ENCODE peak calls at places on chromosome 7, in nine cellular contexts. One of them, this sample, is unnamed.

GRCh38 chr7:142556745-142557144 is 192.5 kb upstream of the PRSS1 start:
- DNase-seq in left ventricle myocardium inferior: no peak
- DNase-seq in foreskin fibroblast: peak
- DNase-seq in non-pigmented ciliary epithelial cell: peak
- DNase-seq in NCI-H2171: no peak
- DNase-seq in naive thymus-derived CD8-positive, alpha-beta T cell: no peak
- DNase-seq in activated CD4-positive, alpha-beta T cell treated with anti-CD3 and anti-CD28 coated beads, Interleukin-2, amount 50 U/mL, for 24 hours: no peak
- DNase-seq in HTR-8/SVneo: peak
- DNase-seq in activated CD8-positive, alpha-beta memory T cell treated with anti-CD3 and anti-CD28 coated beads for 4 hours: no peak
- DNase-seq in this sample: no peak

GRCh38 chr7:113774182-113774807 is 144.5 kb downstream of the PPP1R3A start:
- DNase-seq in left ventricle myocardium inferior: no peak
- DNase-seq in foreskin fibroblast: no peak
- DNase-seq in non-pigmented ciliary epithelial cell: peak
- DNase-seq in NCI-H2171: peak
- DNase-seq in naive thymus-derived CD8-positive, alpha-beta T cell: no peak
- DNase-seq in activated CD4-positive, alpha-beta T cell treated with anti-CD3 and anti-CD28 coated beads, Interleukin-2, amount 50 U/mL, for 24 hours: no peak
- DNase-seq in HTR-8/SVneo: peak
- DNase-seq in activated CD8-positive, alpha-beta memory T cell treated with anti-CD3 and anti-CD28 coated beads for 4 hours: no peak
- DNase-seq in this sample: no peak

GRCh38 chr7:776992-777520 is 50.0 kb upstream of the PRKAR1B start:
- DNase-seq in left ventricle myocardium inferior: no peak
- DNase-seq in foreskin fibroblast: no peak
- DNase-seq in non-pigmented ciliary epithelial cell: no peak
- DNase-seq in NCI-H2171: no peak
- DNase-seq in naive thymus-derived CD8-positive, alpha-beta T cell: no peak
- DNase-seq in activated CD4-positive, alpha-beta T cell treated with anti-CD3 and anti-CD28 coated beads, Interleukin-2, amount 50 U/mL, for 24 hours: no peak
- DNase-seq in HTR-8/SVneo: no peak
- DNase-seq in activated CD8-positive, alpha-beta memory T cell treated with anti-CD3 and anti-CD28 coated beads for 4 hours: no peak
- DNase-seq in this sample: no peak

GRCh38 chr7:15225981-15226380 is 323.4 kb upstream of the DGKB start:
- DNase-seq in left ventricle myocardium inferior: no peak
- DNase-seq in foreskin fibroblast: no peak
- DNase-seq in non-pigmented ciliary epithelial cell: no peak
- DNase-seq in NCI-H2171: no peak
- DNase-seq in naive thymus-derived CD8-positive, alpha-beta T cell: no peak
- DNase-seq in activated CD4-positive, alpha-beta T cell treated with anti-CD3 and anti-CD28 coated beads, Interleukin-2, amount 50 U/mL, for 24 hours: no peak
- DNase-seq in HTR-8/SVneo: no peak
- DNase-seq in activated CD8-positive, alpha-beta memory T cell treated with anti-CD3 and anti-CD28 coated beads for 4 hours: no peak
- DNase-seq in this sample: no peak

GRCh38 chr7:100539436-100540006 is 518 bp downstream of the AGFG2 start:
- DNase-seq in left ventricle myocardium inferior: no peak
- DNase-seq in foreskin fibroblast: no peak
- DNase-seq in non-pigmented ciliary epithelial cell: no peak
- DNase-seq in NCI-H2171: no peak
- DNase-seq in naive thymus-derived CD8-positive, alpha-beta T cell: no peak
- DNase-seq in activated CD4-positive, alpha-beta T cell treated with anti-CD3 and anti-CD28 coated beads, Interleukin-2, amount 50 U/mL, for 24 hours: no peak
- DNase-seq in HTR-8/SVneo: no peak
- DNase-seq in activated CD8-positive, alpha-beta memory T cell treated with anti-CD3 and anti-CD28 coated beads for 4 hours: no peak
- DNase-seq in this sample: no peak

GRCh38 chr7:135447783-135448182 is 62.1 kb downstream of the CNOT4 start:
- DNase-seq in left ventricle myocardium inferior: no peak
- DNase-seq in foreskin fibroblast: no peak
- DNase-seq in non-pigmented ciliary epithelial cell: no peak
- DNase-seq in NCI-H2171: no peak
- DNase-seq in naive thymus-derived CD8-positive, alpha-beta T cell: no peak
- DNase-seq in activated CD4-positive, alpha-beta T cell treated with anti-CD3 and anti-CD28 coated beads, Interleukin-2, amount 50 U/mL, for 24 hours: no peak
- DNase-seq in HTR-8/SVneo: no peak
- DNase-seq in activated CD8-positive, alpha-beta memory T cell treated with anti-CD3 and anti-CD28 coated beads for 4 hours: no peak
- DNase-seq in this sample: no peak

GRCh38 chr7:14748461-14748860 is 154.1 kb downstream of the DGKB start:
- DNase-seq in left ventricle myocardium inferior: no peak
- DNase-seq in foreskin fibroblast: peak
- DNase-seq in non-pigmented ciliary epithelial cell: peak
- DNase-seq in NCI-H2171: no peak
- DNase-seq in naive thymus-derived CD8-positive, alpha-beta T cell: no peak
- DNase-seq in activated CD4-positive, alpha-beta T cell treated with anti-CD3 and anti-CD28 coated beads, Interleukin-2, amount 50 U/mL, for 24 hours: no peak
- DNase-seq in HTR-8/SVneo: peak
- DNase-seq in activated CD8-positive, alpha-beta memory T cell treated with anti-CD3 and anti-CD28 coated beads for 4 hours: no peak
- DNase-seq in this sample: no peak

GRCh38 chr7:101882595-101883564 is 65.5 kb downstream of the CUX1 start:
- DNase-seq in left ventricle myocardium inferior: peak
- DNase-seq in foreskin fibroblast: peak
- DNase-seq in non-pigmented ciliary epithelial cell: peak
- DNase-seq in NCI-H2171: peak
- DNase-seq in naive thymus-derived CD8-positive, alpha-beta T cell: no peak
- DNase-seq in activated CD4-positive, alpha-beta T cell treated with anti-CD3 and anti-CD28 coated beads, Interleukin-2, amount 50 U/mL, for 24 hours: no peak
- DNase-seq in HTR-8/SVneo: peak
- DNase-seq in activated CD8-positive, alpha-beta memory T cell treated with anti-CD3 and anti-CD28 coated beads for 4 hours: no peak
- DNase-seq in this sample: no peak

GRCh38 chr7:80147543-80148376 is 13.1 kb downstream of the GNAI1 start:
- DNase-seq in left ventricle myocardium inferior: no peak
- DNase-seq in foreskin fibroblast: peak
- DNase-seq in non-pigmented ciliary epithelial cell: peak
- DNase-seq in NCI-H2171: no peak
- DNase-seq in naive thymus-derived CD8-positive, alpha-beta T cell: no peak
- DNase-seq in activated CD4-positive, alpha-beta T cell treated with anti-CD3 and anti-CD28 coated beads, Interleukin-2, amount 50 U/mL, for 24 hours: no peak
- DNase-seq in HTR-8/SVneo: no peak
- DNase-seq in activated CD8-positive, alpha-beta memory T cell treated with anti-CD3 and anti-CD28 coated beads for 4 hours: no peak
- DNase-seq in this sample: no peak

GRCh38 chr7:39084344-39084743 is 106.6 kb downstream of the POU6F2 start:
- DNase-seq in left ventricle myocardium inferior: no peak
- DNase-seq in foreskin fibroblast: no peak
- DNase-seq in non-pigmented ciliary epithelial cell: no peak
- DNase-seq in NCI-H2171: no peak
- DNase-seq in naive thymus-derived CD8-positive, alpha-beta T cell: no peak
- DNase-seq in activated CD4-positive, alpha-beta T cell treated with anti-CD3 and anti-CD28 coated beads, Interleukin-2, amount 50 U/mL, for 24 hours: no peak
- DNase-seq in HTR-8/SVneo: no peak
- DNase-seq in activated CD8-positive, alpha-beta memory T cell treated with anti-CD3 and anti-CD28 coated beads for 4 hours: no peak
- DNase-seq in this sample: no peak

GRCh38 chr7:55190511-55191160 is 171.8 kb downstream of the EGFR start:
- DNase-seq in left ventricle myocardium inferior: no peak
- DNase-seq in foreskin fibroblast: no peak
- DNase-seq in non-pigmented ciliary epithelial cell: no peak
- DNase-seq in NCI-H2171: no peak
- DNase-seq in naive thymus-derived CD8-positive, alpha-beta T cell: no peak
- DNase-seq in activated CD4-positive, alpha-beta T cell treated with anti-CD3 and anti-CD28 coated beads, Interleukin-2, amount 50 U/mL, for 24 hours: no peak
- DNase-seq in HTR-8/SVneo: no peak
- DNase-seq in activated CD8-positive, alpha-beta memory T cell treated with anti-CD3 and anti-CD28 coated beads for 4 hours: no peak
- DNase-seq in this sample: no peak

GRCh38 chr7:128387663-128388485 is 21.9 kb downstream of the IMPDH1 start:
- DNase-seq in left ventricle myocardium inferior: peak
- DNase-seq in foreskin fibroblast: peak
- DNase-seq in non-pigmented ciliary epithelial cell: no peak
- DNase-seq in NCI-H2171: peak
- DNase-seq in naive thymus-derived CD8-positive, alpha-beta T cell: peak
- DNase-seq in activated CD4-positive, alpha-beta T cell treated with anti-CD3 and anti-CD28 coated beads, Interleukin-2, amount 50 U/mL, for 24 hours: peak
- DNase-seq in HTR-8/SVneo: peak
- DNase-seq in activated CD8-positive, alpha-beta memory T cell treated with anti-CD3 and anti-CD28 coated beads for 4 hours: peak
- DNase-seq in this sample: peak

This sample was measured in stimulated activated CD8-positive, alpha-beta memory T cell treated with anti-CD3 and anti-CD28 coated beads, Interleukin-15, amount 100 ng/mL, for 4 hours.